ENCODE peak calls at places on chromosomes 7 and 10, in six cellular contexts. S, R, T, N, E and D are unnamed samples. For H3K4me1, the result is how much of the 10 kb centered on the place peaks cover.

GRCh38 chr7:45220846-45221245 is 63.3 kb downstream of the RAMP3 start:
- DNase-seq in S (peak), R (no peak), T (no peak), N (no peak), E (no peak), D (no peak)

GRCh38 chr7:121519548-121520521 is 123.7 kb upstream of the FAM3C start:
- DNase-seq in S (no peak), R (no peak), T (no peak), N (no peak), E (peak), D (peak)

GRCh38 chr10:130905386-130905785 is 406.1 kb downstream of the TCERG1L start:
- DNase-seq in S (no peak), R (no peak), T (no peak), N (no peak), E (no peak), D (no peak)

GRCh38 chr7:65250697-65251395 is 122.8 kb upstream of the ZNF92 start:
- DNase-seq in S (peak), R (no peak), T (no peak), N (no peak), E (no peak), D (no peak)

GRCh38 chr7:18356195-18356645 is 139.3 kb upstream of the HDAC9 start:
- DNase-seq in S (no peak), R (peak), T (peak), N (peak), E (peak), D (peak)

GRCh38 chr7:73704640-73705550 is 14.6 kb downstream of the STX1A start:
- DNase-seq in S (no peak), R (peak), T (no peak), N (no peak), E (no peak), D (no peak)

GRCh38 chr10:79149662-79150443 is 81.1 kb downstream of the ZMIZ1 start:
- DNase-seq in S (peak), R (peak), T (peak), N (no peak), E (peak), D (no peak)

GRCh38 chr10:48237225-48237855 is 37.2 kb downstream of the FRMPD2 start:
- DNase-seq in S (peak), R (no peak), T (no peak), N (no peak), E (no peak), D (no peak)

GRCh38 chr10:60042262-60042661 is 135.9 kb upstream of the CCDC6 start:
- DNase-seq in S (no peak), R (no peak), T (no peak), N (no peak), E (no peak), D (no peak)

GRCh38 chr7:130894146-130895005 is 160.4 kb upstream of the KLF14 start:
- DNase-seq in S (no peak), R (peak), T (no peak), N (no peak), E (peak), D (peak)

GRCh38 chr7:24882989-24883631 is 96.9 kb downstream of the OSBPL3 start:
- DNase-seq in S (no peak), R (peak), T (no peak), N (no peak), E (peak), D (no peak)

GRCh38 chr7:157411580-157411979 is 74.8 kb downstream of the DNAJB6 start:
- DNase-seq in S (peak), R (no peak), T (peak), N (no peak), E (no peak), D (peak)

GRCh38 chr10:454860-455259 is 234.6 kb downstream of the DIP2C start:
- DNase-seq in S (no peak), R (peak), T (peak), N (no peak), E (peak), D (peak)

GRCh38 chr10:35606423-35606822 is 1.3 kb downstream of the GJD4 start:
- DNase-seq in S (no peak), R (peak), T (no peak), N (no peak), E (no peak), D (no peak)

GRCh38 chr10:76035728-76036409 is 604.4 kb downstream of the LRMDA start:
- DNase-seq in S (no peak), R (no peak), T (peak), N (no peak), E (no peak), D (no peak)

GRCh38 chr10:124157286-124157685 is 63.9 kb upstream of the CHST15 start:
- DNase-seq in S (no peak), R (no peak), T (no peak), N (no peak), E (peak), D (peak)

GRCh38 chr7:2004841-2005351 is 227.8 kb downstream of the MAD1L1 start:
- DNase-seq in S (peak), R (no peak), T (no peak), N (no peak), E (no peak), D (no peak)

GRCh38 chr10:110008518-110009339 is 945 bp downstream of the ADD3 start:
- DNase-seq in S (peak), R (no peak), T (peak), N (peak), E (no peak), D (peak)

GRCh38 chr10:13990392-13990805 is 340.3 kb downstream of the FRMD4A start:
- DNase-seq in S (no peak), R (peak), T (no peak), N (no peak), E (peak), D (no peak)

GRCh38 chr10:110005716-110006115 is 2.1 kb upstream of the ADD3 start:
- DNase-seq in S (peak), R (peak), T (peak), N (no peak), E (peak), D (no peak)

GRCh38 chr7:72441791-72442190 is 29.7 kb upstream of the CALN1 start:
- DNase-seq in S (no peak), R (no peak), T (peak), N (no peak), E (no peak), D (no peak)

GRCh38 chr7:137681657-137682562 is 164.9 kb downstream of the DGKI start:
- DNase-seq in S (no peak), R (peak), T (no peak), N (no peak), E (peak), D (peak)

GRCh38 chr7:33807779-33808482 is 97.4 kb upstream of the BMPER start:
- DNase-seq in S (peak), R (peak), T (peak), N (no peak), E (peak), D (peak)

GRCh38 chr10:79292789-79293746 is 54.2 kb upstream of the PPIF start:
- DNase-seq in S (peak), R (no peak), T (peak), N (no peak), E (no peak), D (peak)

GRCh38 chr10:72502581-72502980 is 123.3 kb downstream of the MICU1 start:
- DNase-seq in S (no peak), R (peak), T (no peak), N (no peak), E (peak), D (no peak)
- H3K4me1 ChIP-seq in S (under half), R (under half), T (under half), N (under half), E (under half), D (under half)

GRCh38 chr7:99558306-99559275 is at the start of gene ZNF655:
- DNase-seq in S (peak), R (peak), T (peak), N (peak), E (peak), D (peak)
- H3K18ac ChIP-seq in S (peak), R (peak), T (peak), N (peak), E (peak), D (peak)

GRCh38 chr7:69839782-69840181 is 241.5 kb downstream of the AUTS2 start:
- DNase-seq in S (no peak), R (no peak), T (peak), N (no peak), E (no peak), D (no peak)
- H3K4me1 ChIP-seq in S (under half), R (under half), T (under half), N (under half), E (under half), D (under half)

DNA sequence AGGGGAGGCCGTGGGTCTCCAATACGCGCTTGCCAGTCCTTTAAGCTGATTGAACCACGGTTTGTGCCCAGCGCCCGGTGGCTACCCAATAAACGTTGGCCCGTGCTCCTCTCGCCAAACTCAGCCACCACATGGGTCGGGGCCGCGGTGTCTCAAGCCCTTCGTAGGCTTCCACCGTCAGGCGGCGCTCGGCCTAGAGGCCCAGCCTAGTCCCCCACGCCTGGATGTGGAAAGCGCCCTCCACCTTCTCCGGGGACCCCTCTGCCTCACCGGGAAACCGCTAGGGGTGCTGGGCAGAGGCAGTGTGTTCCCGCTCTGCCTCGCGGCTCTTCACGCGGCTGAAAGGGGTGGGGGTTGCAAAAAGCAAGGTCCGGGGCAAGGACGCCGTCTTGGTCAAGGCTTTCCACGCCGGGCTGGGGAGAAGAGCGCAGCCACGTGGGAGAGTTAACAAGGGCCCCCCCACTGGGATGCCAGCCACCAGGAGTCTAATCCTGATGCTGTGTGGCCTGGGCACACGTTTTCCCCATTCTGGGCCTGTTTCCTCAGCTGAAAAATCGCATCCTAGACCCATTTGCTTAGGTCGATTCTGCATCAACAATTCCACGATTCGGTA is 29.8 kb downstream of the LEP start:
- DNase-seq in S (peak), R (no peak), T (no peak), N (no peak), E (no peak), D (no peak)
- H3K18ac ChIP-seq in S (no peak), R (no peak), T (no peak), N (peak), E (no peak), D (no peak)

GRCh38 chr10:29613791-29614190 is 21.0 kb downstream of the SVIL start:
- DNase-seq in S (no peak), R (peak), T (no peak), N (no peak), E (no peak), D (no peak)

GRCh38 chr10:29617880-29618340 is 16.9 kb downstream of the SVIL start:
- DNase-seq in S (no peak), R (no peak), T (peak), N (no peak), E (peak), D (no peak)

GRCh38 chr10:29612657-29613056 is 22.1 kb downstream of the SVIL start:
- DNase-seq in S (no peak), R (no peak), T (no peak), N (no peak), E (no peak), D (no peak)

GRCh38 chr10:29616542-29616941 is 18.2 kb downstream of the SVIL start:
- DNase-seq in S (no peak), R (no peak), T (no peak), N (no peak), E (no peak), D (no peak)

DNA sequence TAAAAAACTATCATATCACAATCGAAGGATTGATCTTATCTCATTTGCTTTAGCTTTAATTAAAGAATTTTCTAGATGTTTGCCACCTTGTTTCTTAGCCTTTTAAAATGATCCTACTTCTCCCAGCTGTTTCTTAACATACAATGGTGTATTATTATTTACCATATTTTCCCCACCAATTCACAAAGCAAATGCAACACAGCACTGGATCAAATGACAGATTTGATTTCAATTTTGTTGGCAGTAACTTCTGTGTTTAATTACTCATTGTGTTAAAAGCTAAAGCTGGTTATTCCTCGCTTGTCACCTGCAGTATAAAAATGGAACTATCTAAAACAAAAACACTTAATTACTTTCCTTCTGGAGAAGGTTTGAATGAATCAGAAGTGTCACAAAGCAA is 19.6 kb downstream of the SVIL start:
- DNase-seq in S (no peak), R (no peak), T (no peak), N (no peak), E (no peak), D (no peak)
- H3K4me1 ChIP-seq in S (under half), R (under half), T (under half), N (under half), E (under half), D (under half)

GRCh38 chr10:21534611-21535493 is 820 bp downstream of the MLLT10 start:
- DNase-seq in S (peak), R (peak), T (peak), N (no peak), E (peak), D (peak)
- H3K18ac ChIP-seq in S (peak), R (peak), T (peak), N (peak), E (peak), D (peak)

DNA sequence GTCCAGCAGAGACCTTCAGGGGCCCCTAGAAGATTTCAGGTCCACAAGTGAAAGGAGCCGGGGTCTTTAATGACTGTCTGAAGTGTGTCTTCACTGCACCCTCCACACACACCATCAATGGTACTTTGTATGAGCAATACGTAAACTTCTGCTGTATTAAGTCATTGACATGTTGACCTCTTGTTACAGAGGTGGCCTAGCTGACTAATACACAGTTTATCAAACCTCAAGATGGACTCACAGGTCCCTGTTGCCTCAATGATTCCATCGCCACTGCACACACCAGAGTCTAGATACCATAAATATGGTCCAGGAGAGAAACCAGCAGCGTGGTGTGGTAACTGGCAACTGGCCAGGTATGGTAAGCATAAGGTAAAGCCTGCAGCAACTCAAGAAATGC is 19.5 kb downstream of the KCNMA1 start:
- DNase-seq in S (no peak), R (peak), T (no peak), N (no peak), E (no peak), D (no peak)
- H3K4me1 ChIP-seq in S (under half), R (under half), T (under half), N (under half), E (under half), D (under half)

DNA sequence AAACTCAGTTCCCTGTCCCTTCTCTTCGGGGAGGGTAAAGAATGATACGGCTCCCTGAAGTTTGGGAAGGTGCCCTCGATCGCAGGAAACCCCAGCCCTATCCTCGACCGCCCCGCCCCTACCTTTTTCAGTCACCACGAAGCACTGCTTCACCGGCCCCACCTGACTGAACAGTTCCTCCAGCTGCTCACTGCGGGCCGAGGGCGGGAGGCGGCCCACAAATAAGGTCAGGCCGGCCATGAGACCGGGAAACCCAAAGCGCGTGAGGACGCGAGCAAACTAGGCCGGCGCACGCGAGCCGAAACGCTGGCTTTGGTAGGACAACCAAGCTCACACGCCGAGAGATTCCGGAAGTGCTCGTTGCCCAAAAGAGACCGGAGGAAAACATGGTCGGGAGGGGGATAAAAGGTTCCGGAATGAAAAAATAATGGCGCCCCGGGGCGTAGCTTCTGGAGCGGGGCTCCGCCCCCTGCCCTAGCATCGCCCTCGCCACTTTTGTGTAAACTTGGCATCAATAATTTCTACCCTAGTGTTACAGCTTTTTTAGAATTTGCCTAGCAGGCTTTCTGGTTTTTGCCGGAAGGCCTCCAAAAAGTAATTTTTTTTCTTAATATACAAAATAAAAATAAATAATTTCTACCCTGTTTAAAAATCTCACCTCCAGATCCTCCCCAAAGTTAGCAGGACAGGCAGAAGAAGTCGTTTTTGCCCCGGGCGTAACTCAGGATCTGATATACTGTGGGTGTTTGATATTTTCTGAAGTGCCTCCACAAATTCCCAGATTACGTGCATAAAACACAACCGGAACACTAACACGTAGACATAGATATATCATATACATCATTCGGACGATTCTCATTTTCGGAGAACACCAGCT is at the start of gene RBM28:
- DNase-seq in S (peak), R (peak), T (peak), N (peak), E (peak), D (peak)
- H3K18ac ChIP-seq in S (peak), R (no peak), T (no peak), N (peak), E (no peak), D (peak)